ENCODE peak calls at places on chromosome 5, in ten cellular contexts. Q, N, S, Z, D, A, J, F, O and L are unnamed samples. For H3K27me3, the result is how much of the 10 kb centered on the place peaks cover.

GRCh38 chr5:133316346-133317343 is 264.8 kb downstream of the HSPA4 start:
- DNase-seq in F (no peak), N (no peak), Q (no peak), Z (peak), J (peak), D (peak), O (no peak), S (peak), A (no peak), L (peak)

GRCh38 chr5:142014911-142015584 is 2.2 kb upstream of the GNPDA1 start:
- DNase-seq in Z (peak), F (peak), J (no peak), Q (no peak), O (no peak), S (peak), N (peak), A (no peak), D (peak), L (no peak)

GRCh38 chr5:132674671-132675506 is 1.1 kb downstream of the IL4 start:
- DNase-seq in D (peak), Q (no peak), N (peak), J (no peak), Z (peak), S (no peak), O (peak), F (peak), A (no peak), L (no peak)

GRCh38 chr5:93821892-93822291 is 80.5 kb upstream of the POU5F2 start:
- DNase-seq in F (no peak), D (no peak), S (no peak), Z (no peak), J (no peak), O (no peak), Q (no peak), A (no peak), N (no peak), L (no peak)

GRCh38 chr5:95818181-95819147 is 4.1 kb downstream of the GLRX start:
- DNase-seq in D (no peak), N (no peak), S (no peak), O (no peak), Z (no peak), F (no peak), Q (peak), A (peak), J (no peak), L (no peak)

GRCh38 chr5:148844433-148845279 is 18.2 kb downstream of the ADRB2 start:
- DNase-seq in Z (no peak), O (no peak), J (no peak), Q (no peak), D (no peak), N (no peak), S (no peak), F (peak), A (no peak), L (no peak)

GRCh38 chr5:56815657-56816545 is 552 bp downstream of the MAP3K1 start:
- DNase-seq in F (peak), N (peak), J (peak), A (no peak), Z (peak), Q (peak), S (peak), D (peak), O (no peak), L (peak)

GRCh38 chr5:87169300-87169991 is 98.2 kb upstream of the RASA1 start:
- DNase-seq in N (no peak), S (no peak), F (peak), O (no peak), Q (no peak), A (no peak), J (no peak), D (no peak), Z (peak), L (no peak)

GRCh38 chr5:142627371-142628217 is 58.3 kb downstream of the FGF1 start:
- DNase-seq in F (no peak), D (no peak), O (no peak), A (peak), N (no peak), Q (no peak), S (no peak), J (no peak), Z (no peak), L (no peak)

GRCh38 chr5:160284271-160284670 is 28.1 kb downstream of the CCNJL start:
- DNase-seq in A (no peak), F (no peak), Z (no peak), S (no peak), J (no peak), Q (no peak), N (no peak), D (no peak), O (no peak), L (no peak)

GRCh38 chr5:76376141-76376900 is 26.8 kb upstream of the IQGAP2 start:
- DNase-seq in J (no peak), F (peak), N (no peak), Z (no peak), D (no peak), S (no peak), A (no peak), Q (no peak), O (no peak), L (no peak)

GRCh38 chr5:140753561-140753960 is 32.4 kb upstream of the PCDHA1 start:
- DNase-seq in N (no peak), A (no peak), O (no peak), J (no peak), S (no peak), D (no peak), Q (no peak), F (no peak), Z (no peak), L (no peak)

GRCh38 chr5:67082941-67083340 is 113.7 kb downstream of the CD180 start:
- DNase-seq in F (peak), O (no peak), D (no peak), S (no peak), J (no peak), A (no peak), Z (peak), N (no peak), Q (no peak), L (no peak)

GRCh38 chr5:18605186-18605585 is 970.9 kb downstream of the TAF11L14 start:
- DNase-seq in J (no peak), O (no peak), D (no peak), A (no peak), F (no peak), N (no peak), S (no peak), Q (no peak), Z (no peak), L (no peak)

GRCh38 chr5:136703706-136704105 is 338.4 kb upstream of the TRPC7 start:
- DNase-seq in D (no peak), Z (no peak), O (no peak), Q (no peak), F (peak), J (no peak), N (no peak), A (no peak), S (no peak), L (no peak)

GRCh38 chr5:15627109-15627508 is 127.1 kb downstream of the FBXL7 start:
- DNase-seq in S (no peak), D (no peak), O (no peak), F (no peak), N (no peak), J (no peak), A (no peak), Q (no peak), Z (no peak), L (no peak)

GRCh38 chr5:132094393-132095076 is 20.9 kb downstream of the CSF2 start:
- DNase-seq in O (peak), Z (peak), F (peak), N (no peak), A (no peak), J (peak), S (no peak), Q (peak), D (no peak), L (peak)

GRCh38 chr5:11164456-11165286 is 403.6 kb upstream of the DAP start:
- DNase-seq in A (peak), S (no peak), Q (no peak), O (no peak), Z (no peak), N (no peak), F (no peak), J (no peak), D (no peak), L (no peak)

GRCh38 chr5:161546463-161547301 is at the start of gene GABRB2:
- DNase-seq in A (peak), O (no peak), Q (peak), Z (peak), N (no peak), D (peak), F (peak), J (peak), S (peak), L (peak)

GRCh38 chr5:114018178-114018577 is 343.7 kb upstream of the KCNN2 start:
- DNase-seq in N (no peak), O (no peak), F (no peak), J (no peak), S (no peak), A (no peak), Z (no peak), Q (no peak), D (peak), L (no peak)

GRCh38 chr5:139788294-139788875 is 7.2 kb upstream of the PSD2 start:
- DNase-seq in F (no peak), O (no peak), D (peak), A (peak), S (peak), J (peak), Q (peak), N (peak), Z (no peak), L (no peak)

GRCh38 chr5:57004800-57005199 is 52.9 kb upstream of the MIER3 start:
- DNase-seq in O (no peak), F (no peak), A (no peak), Z (no peak), J (no peak), Q (no peak), S (no peak), N (no peak), D (peak), L (no peak)

GRCh38 chr5:37696190-37697021 is 143.4 kb downstream of the GDNF start:
- DNase-seq in Q (no peak), D (no peak), Z (peak), N (no peak), F (peak), O (no peak), J (no peak), S (no peak), A (no peak), L (no peak)

GRCh38 chr5:154518438-154518867 is 40.4 kb upstream of the HAND1 start:
- DNase-seq in F (no peak), Q (no peak), J (no peak), S (no peak), A (no peak), O (no peak), D (no peak), Z (no peak), N (no peak), L (no peak)

GRCh38 chr5:103218164-103218563 is 40.4 kb upstream of the MACIR start:
- DNase-seq in O (no peak), J (no peak), A (no peak), F (peak), Z (peak), N (no peak), D (no peak), S (no peak), Q (no peak), L (no peak)

GRCh38 chr5:88664630-88665029 is 218.4 kb downstream of the MEF2C start:
- DNase-seq in S (no peak), O (no peak), F (no peak), J (no peak), N (no peak), Q (no peak), Z (no peak), D (no peak), A (no peak), L (no peak)

GRCh38 chr5:88662801-88663360 is 220.1 kb downstream of the MEF2C start:
- DNase-seq in D (no peak), F (peak), A (no peak), J (no peak), Q (no peak), S (no peak), O (no peak), Z (no peak), N (no peak), L (no peak)

GRCh38 chr5:88661870-88662207 is 221.1 kb downstream of the MEF2C start:
- DNase-seq in D (no peak), A (no peak), Q (no peak), Z (no peak), F (no peak), N (no peak), O (no peak), J (no peak), S (no peak), L (no peak)

GRCh38 chr5:88665750-88666215 is 217.2 kb downstream of the MEF2C start:
- DNase-seq in D (peak), J (peak), Z (no peak), A (no peak), S (no peak), O (no peak), N (no peak), Q (no peak), F (peak), L (no peak)

GRCh38 chr5:88663793-88664216 is 219.2 kb downstream of the MEF2C start:
- DNase-seq in J (no peak), N (no peak), Q (no peak), S (no peak), O (no peak), A (no peak), D (no peak), F (peak), Z (no peak), L (no peak)
- H3K27me3 ChIP-seq in J (under half), N (under half), Q (half or more), S (under half), O (under half), A (under half), D (half or more), F (half or more), Z (half or more), L (under half)

GRCh38 chr5:181203842-181204560 is 995 bp downstream of the TRIM7 start:
- DNase-seq in A (peak), Z (no peak), F (no peak), Q (peak), N (no peak), D (peak), S (no peak), J (peak), O (no peak), L (no peak)

GRCh38 chr5:181204561-181205401 is at the start of gene TRIM7:
- DNase-seq in N (no peak), O (no peak), D (peak), J (no peak), F (peak), S (no peak), A (peak), Z (peak), Q (peak), L (no peak)

GRCh38 chr5:181200816-181201215 is 4.2 kb downstream of the TRIM7 start:
- DNase-seq in Q (no peak), Z (no peak), O (no peak), A (no peak), J (peak), S (no peak), N (no peak), F (no peak), D (no peak), L (no peak)

GRCh38 chr5:181205402-181205734 is 372 bp upstream of the TRIM7 start:
- DNase-seq in J (no peak), A (no peak), Z (no peak), D (peak), S (no peak), F (no peak), O (no peak), Q (no peak), N (no peak), L (no peak)

DNA sequence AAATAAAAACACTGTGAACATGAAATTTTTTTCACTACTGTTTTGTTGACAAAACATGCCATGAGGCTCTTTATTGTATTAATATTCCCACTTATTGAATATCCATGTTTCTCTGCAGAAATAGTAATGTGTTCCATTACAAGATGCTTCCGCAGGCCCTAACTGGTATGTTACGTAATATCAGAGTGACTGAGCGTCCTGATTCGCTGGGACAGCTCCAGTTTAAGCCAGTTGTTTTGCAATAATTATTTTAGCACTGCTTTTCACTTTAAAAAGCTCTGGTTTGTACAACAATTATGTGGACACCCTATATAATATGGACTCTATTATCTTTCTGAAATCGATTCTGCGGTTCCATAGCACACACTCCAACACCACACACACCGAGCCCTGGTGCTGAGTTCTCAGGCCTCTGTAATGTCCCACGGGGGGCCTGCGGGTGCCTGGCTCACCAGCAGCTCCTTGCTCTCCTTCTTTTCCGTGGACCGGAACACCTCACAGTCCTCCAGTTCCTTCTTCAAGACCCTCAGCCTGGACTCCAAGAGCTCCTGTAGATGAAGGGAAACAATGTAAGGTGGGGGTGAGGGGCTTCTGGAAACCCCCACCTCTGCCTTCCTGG is 1.8 kb downstream of the TRIM7 start:
- DNase-seq in A (no peak), D (no peak), O (no peak), S (no peak), Q (no peak), F (no peak), J (no peak), Z (no peak), N (no peak), L (no peak)
- H3K27me3 ChIP-seq in A (under half), D (half or more), O (under half), S (half or more), Q (under half), F (under half), J (under half), Z (under half), N (under half), L (under half)

DNA sequence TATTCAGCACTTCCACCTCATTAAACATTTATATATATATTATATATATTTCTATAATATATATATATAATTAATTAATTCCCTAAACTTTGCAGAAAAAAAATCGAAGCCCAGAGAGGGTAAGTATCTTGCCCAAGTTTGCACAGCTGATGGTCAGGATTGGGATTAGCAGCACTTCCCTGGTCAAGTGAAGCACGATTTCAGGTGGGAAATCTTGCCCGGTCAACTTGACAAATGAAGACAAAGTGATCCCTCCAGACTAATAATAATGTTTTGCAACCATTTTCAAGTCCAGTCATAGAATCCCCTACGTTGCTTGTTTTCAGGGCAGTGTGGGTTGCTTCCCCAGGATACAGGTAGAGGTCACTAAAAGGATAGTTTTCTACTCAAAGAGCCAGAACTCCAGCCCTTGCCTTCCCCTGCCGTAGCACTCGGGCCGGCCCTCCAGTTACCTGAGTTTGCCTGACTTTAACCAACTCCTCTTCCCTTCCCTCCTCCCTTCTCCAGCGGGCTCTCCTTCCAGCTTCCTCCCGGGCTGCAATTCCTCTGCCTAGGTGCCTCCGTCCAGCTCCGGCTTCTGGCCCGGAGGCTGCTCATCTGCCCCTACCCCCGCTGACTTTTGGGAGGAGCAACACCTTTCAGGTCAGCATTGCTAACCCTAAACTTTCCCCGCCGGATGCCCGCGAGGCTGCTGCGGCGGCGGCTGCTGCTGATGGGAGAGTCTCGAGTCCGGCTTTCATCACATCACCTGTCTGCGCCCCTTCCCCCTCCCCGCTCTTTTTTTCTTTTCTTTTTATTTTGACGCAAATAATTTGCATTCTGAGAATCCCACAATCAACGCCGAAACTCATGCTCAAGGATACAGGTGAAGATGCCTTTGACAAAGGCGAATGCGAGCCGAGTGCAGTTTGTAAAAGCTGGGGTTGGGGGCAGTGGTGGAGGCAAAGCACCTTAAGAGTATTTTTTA is 928 bp downstream of the PRLR start:
- DNase-seq in S (peak), O (no peak), D (peak), F (no peak), Z (no peak), Q (peak), N (peak), J (peak), A (no peak), L (no peak)
- H3K27me3 ChIP-seq in S (under half), O (under half), D (under half), F (under half), Z (under half), Q (under half), N (under half), J (under half), A (under half), L (half or more)

DNA sequence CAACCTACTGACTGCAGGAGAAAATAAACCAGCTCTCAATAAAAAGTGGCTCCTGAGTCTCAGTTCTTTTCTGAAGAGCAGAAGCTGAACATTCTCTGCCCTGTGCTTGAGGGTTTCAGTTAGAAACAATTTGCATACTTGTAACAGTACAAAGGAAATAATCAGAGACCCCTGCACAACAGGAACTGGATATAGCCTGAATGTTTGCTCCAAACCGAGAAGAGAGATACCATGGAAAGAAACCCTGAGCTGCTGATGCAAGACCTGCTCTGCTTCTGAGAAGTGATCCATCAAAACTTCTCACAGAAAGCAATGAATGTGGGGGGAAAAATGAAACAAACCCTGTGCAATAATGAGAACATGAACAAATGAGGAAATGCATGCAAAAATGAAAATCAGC is 592.9 kb downstream of the SEMA5A start:
- DNase-seq in O (no peak), F (no peak), Z (no peak), D (no peak), S (no peak), J (no peak), Q (no peak), A (no peak), N (no peak), L (no peak)
- H3K27me3 ChIP-seq in O (under half), F (under half), Z (under half), D (under half), S (under half), J (under half), Q (under half), A (under half), N (under half), L (under half)

GRCh38 chr5:35201291-35201690 is 29.0 kb downstream of the PRLR start:
- DNase-seq in D (no peak), J (no peak), A (no peak), F (no peak), N (no peak), Z (no peak), S (no peak), Q (no peak), O (no peak), L (no peak)

GRCh38 chr5:35198681-35199080 is 31.6 kb downstream of the PRLR start:
- DNase-seq in N (no peak), D (peak), J (no peak), A (no peak), Q (no peak), S (no peak), O (peak), Z (no peak), F (no peak), L (no peak)

GRCh38 chr5:35198096-35198495 is 32.2 kb downstream of the PRLR start:
- DNase-seq in O (no peak), Z (peak), D (no peak), S (no peak), A (no peak), J (no peak), N (peak), Q (peak), F (peak), L (no peak)

GRCh38 chr5:35197351-35197750 is 32.9 kb downstream of the PRLR start:
- DNase-seq in Q (no peak), N (no peak), J (no peak), O (no peak), D (no peak), S (no peak), F (no peak), A (no peak), Z (no peak), L (no peak)

DNA sequence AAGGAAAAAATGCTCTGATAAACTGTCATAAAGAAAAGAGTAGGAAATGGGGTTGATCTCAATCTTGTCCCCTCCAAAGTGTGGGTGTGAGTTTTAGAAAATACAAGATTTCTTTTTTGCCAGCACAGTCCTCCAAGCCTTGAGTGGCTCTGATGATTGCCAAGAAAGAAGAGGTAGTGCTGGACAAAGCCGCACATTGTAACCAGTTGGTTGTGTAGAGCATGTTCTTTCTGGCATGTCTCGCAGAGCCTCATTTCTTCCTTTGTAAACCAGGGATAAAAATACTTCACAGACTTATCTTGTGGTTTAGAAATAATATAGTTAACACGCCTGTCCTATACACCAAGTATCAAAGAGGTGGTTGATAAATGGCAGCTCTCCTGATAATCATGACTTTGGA is 30.4 kb downstream of the PRLR start:
- DNase-seq in O (no peak), D (no peak), N (no peak), Q (no peak), F (no peak), S (no peak), J (no peak), Z (no peak), A (no peak), L (no peak)
- H3K27me3 ChIP-seq in O (under half), D (under half), N (under half), Q (under half), F (under half), S (under half), J (under half), Z (under half), A (under half), L (half or more)